ENCODE peak calls at places on chromosomes 13 and 19, in seven cellular contexts. T is right cardiac atrium, R is activated B cell treated with CpG ODN at 0.5 μM for 24 hours, C is GM13977, E is OCI-M1, O is endothelial cell, X is psoas muscle. W is an unnamed sample.

GRCh38 chr13:30739646-30740642 is 4.6 kb downstream of the ALOX5AP start:
- DNase-seq in E (peak), R (no peak), O (no peak), X (no peak), T (no peak), C (peak), W (no peak)

GRCh38 chr19:5219551-5220304 is 120.9 kb downstream of the PTPRS start:
- DNase-seq in T (no peak), C (no peak), X (no peak), E (no peak), O (no peak), R (no peak), W (no peak)

GRCh38 chr13:79405501-79405830 is 589 bp downstream of the RBM26 start:
- DNase-seq in R (no peak), O (no peak), T (no peak), C (no peak), E (peak), X (no peak), W (peak)

GRCh38 chr19:14081797-14082674 is 3.5 kb downstream of the C19orf67 start:
- DNase-seq in X (peak), O (peak), R (no peak), T (peak), C (peak), E (peak), W (no peak)

GRCh38 chr19:51386882-51387520 is 773 bp downstream of the LIM2 start:
- DNase-seq in T (no peak), R (no peak), O (no peak), C (no peak), X (no peak), E (no peak), W (no peak)

GRCh38 chr13:46184277-46184699 is 2.3 kb upstream of the LCP1 start:
- DNase-seq in O (peak), E (peak), R (peak), X (peak), T (no peak), C (peak), W (no peak)

GRCh38 chr13:41825691-41826090 is 135.2 kb downstream of the VWA8 start:
- DNase-seq in T (no peak), O (no peak), R (no peak), C (no peak), E (no peak), X (no peak), W (no peak)

GRCh38 chr13:99033814-99034213 is 56.0 kb upstream of the DOCK9 start:
- DNase-seq in C (no peak), X (no peak), E (peak), R (no peak), T (no peak), O (no peak), W (no peak)

GRCh38 chr19:48698046-48698445 is 2.3 kb downstream of the FUT2 start:
- DNase-seq in R (no peak), E (peak), T (no peak), O (no peak), X (no peak), C (no peak), W (no peak)

GRCh38 chr13:72025836-72026235 is 158.8 kb upstream of the DACH1 start:
- DNase-seq in T (no peak), C (no peak), E (no peak), X (no peak), R (no peak), O (no peak), W (no peak)

GRCh38 chr19:58044886-58045285 is 11.1 kb downstream of the ZSCAN1 start:
- DNase-seq in X (no peak), T (no peak), R (no peak), E (no peak), C (no peak), O (no peak), W (no peak)